ENCODE peak calls at places on chromosomes 4 and X, in eight cellular contexts. V is stomach, Q is heart left ventricle, L is adrenal gland, K is K562, R is ovary, X is H54, O is tibial nerve. C is an unnamed sample.

GRCh38 chr4:123170843-123171242 is 225.8 kb upstream of the SPRY1 start:
- DNase-seq in L (no peak), Q (no peak), K (no peak), R (no peak), O (no peak), V (no peak), X (no peak), C (no peak)

GRCh38 chrX:44514272-44514671 is 28.4 kb downstream of the FUNDC1 start:
- DNase-seq in R (no peak), O (no peak), K (peak; percentile 7), V (no peak), Q (no peak), L (no peak), X (no peak), C (no peak)

GRCh38 chrX:42519666-42520231 is 258.2 kb downstream of the PPP1R2C start:
- DNase-seq in Q (no peak), K (peak; percentile 1), R (no peak), O (no peak), L (peak; percentile 39), X (no peak), V (no peak), C (no peak)

GRCh38 chr4:80694178-80694577 is 336.3 kb upstream of the BMP3 start:
- DNase-seq in R (no peak), Q (no peak), O (no peak), L (no peak), X (peak; percentile 0), V (no peak), K (no peak), C (no peak)

GRCh38 chrX:119541188-119541587 is 24.0 kb downstream of the STEEP1 start:
- DNase-seq in K (no peak), L (no peak), R (no peak), O (no peak), Q (no peak), V (no peak), X (peak; percentile 48), C (no peak)

GRCh38 chr4:189305500-189305899 is 635.2 kb upstream of the FRG1 start:
- DNase-seq in V (no peak), X (no peak), L (no peak), Q (no peak), O (no peak), K (no peak), R (no peak), C (no peak)

GRCh38 chrX:142891046-142891445 is 134.7 kb upstream of the SPANXN4 start:
- DNase-seq in Q (no peak), V (no peak), X (no peak), O (no peak), K (no peak), L (no peak), R (no peak), C (no peak)

GRCh38 chr4:131499139-131499873 is 1649.8 kb upstream of the PCDH10 start:
- DNase-seq in R (no peak), O (no peak), Q (no peak), V (no peak), X (peak; percentile 1), L (no peak), K (peak; percentile 1), C (no peak)

GRCh38 chr4:16938641-16939040 is 40.2 kb upstream of the LDB2 start:
- DNase-seq in K (no peak), X (no peak), O (no peak), R (no peak), L (no peak), Q (no peak), V (no peak), C (no peak)

GRCh38 chrX:134075894-134076718 is 90.7 kb upstream of the GPC3 start:
- DNase-seq in V (no peak), O (no peak), K (no peak), Q (no peak), X (no peak), L (no peak), R (no peak), C (no peak)

GRCh38 chr4:173170210-173170778 is 1.7 kb downstream of the GALNT7 start:
- DNase-seq in Q (no peak), O (no peak), K (no peak), R (no peak), L (no peak), V (no peak), X (no peak), C (no peak)

GRCh38 chr4:170109586-170110289 is 20.0 kb upstream of the AADAT start:
- DNase-seq in X (no peak), O (no peak), K (no peak), V (no peak), R (no peak), Q (no peak), L (no peak), C (no peak)

GRCh38 chr4:2045518-2045951 is 13.6 kb upstream of the NAT8L start:
- DNase-seq in X (peak; percentile 87), Q (no peak), R (no peak), L (peak; percentile 78), V (no peak), K (no peak), O (no peak), C (no peak)

GRCh38 chr4:132859929-132860328 is 289.2 kb upstream of the PCDH10 start:
- DNase-seq in O (no peak), Q (no peak), V (no peak), R (no peak), X (no peak), L (no peak), K (no peak), C (no peak)

DNA sequence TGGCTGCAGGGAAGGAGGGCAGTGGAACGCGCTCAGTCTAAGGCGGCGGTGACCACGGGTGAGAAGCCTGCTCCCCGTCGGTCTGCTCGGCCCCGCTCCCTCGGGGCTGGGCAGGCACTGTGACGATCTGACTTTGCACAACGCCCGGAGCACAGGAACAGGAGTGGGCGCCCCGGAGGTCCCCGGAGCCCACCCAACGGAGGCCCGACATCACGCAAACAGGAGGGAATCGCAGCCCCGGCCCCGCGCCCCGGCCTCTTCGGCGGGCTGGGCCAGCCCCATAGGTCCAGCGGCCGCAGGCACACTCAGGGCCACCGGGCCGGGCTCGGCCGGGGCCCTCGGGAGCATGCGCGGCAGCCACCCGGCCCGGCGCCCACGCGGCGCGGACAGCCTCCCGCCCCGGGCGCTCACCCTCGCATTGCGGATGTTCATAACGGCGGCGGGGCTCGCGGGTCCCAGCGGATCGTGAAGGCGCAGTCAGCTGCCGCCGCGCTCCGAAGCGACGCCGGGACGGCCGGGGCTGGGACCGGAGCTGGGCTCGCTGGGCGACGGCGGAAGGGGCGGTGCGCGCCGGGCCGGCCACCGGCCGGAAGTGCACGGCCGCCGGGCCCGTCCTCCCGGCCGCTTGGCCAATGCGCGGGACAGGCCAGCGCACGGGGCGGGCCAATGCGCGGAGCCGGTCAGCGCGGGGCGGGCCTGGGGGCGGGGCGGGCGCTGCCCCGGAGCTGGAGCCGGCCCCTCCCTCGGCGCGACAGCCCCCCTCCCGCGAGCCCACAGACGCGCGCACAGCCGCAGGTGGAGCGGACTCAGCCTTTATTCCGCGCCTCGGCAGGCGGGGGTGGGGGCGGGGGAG is at the start of gene NAA10:
- DNase-seq in V (peak; percentile 80), X (peak; percentile 91), R (peak; percentile 86), O (peak; percentile 42), Q (peak; percentile 85), L (peak; percentile 70), K (peak; percentile 87), C (peak; percentile 86)
- TF ChIP-seq POLR2A in V (no peak), X (peak; percentile 64), R (no peak), O (peak; percentile 18), Q (peak; percentile 55), L (peak; percentile 25), K (no peak), C (peak; percentile 56)

DNA sequence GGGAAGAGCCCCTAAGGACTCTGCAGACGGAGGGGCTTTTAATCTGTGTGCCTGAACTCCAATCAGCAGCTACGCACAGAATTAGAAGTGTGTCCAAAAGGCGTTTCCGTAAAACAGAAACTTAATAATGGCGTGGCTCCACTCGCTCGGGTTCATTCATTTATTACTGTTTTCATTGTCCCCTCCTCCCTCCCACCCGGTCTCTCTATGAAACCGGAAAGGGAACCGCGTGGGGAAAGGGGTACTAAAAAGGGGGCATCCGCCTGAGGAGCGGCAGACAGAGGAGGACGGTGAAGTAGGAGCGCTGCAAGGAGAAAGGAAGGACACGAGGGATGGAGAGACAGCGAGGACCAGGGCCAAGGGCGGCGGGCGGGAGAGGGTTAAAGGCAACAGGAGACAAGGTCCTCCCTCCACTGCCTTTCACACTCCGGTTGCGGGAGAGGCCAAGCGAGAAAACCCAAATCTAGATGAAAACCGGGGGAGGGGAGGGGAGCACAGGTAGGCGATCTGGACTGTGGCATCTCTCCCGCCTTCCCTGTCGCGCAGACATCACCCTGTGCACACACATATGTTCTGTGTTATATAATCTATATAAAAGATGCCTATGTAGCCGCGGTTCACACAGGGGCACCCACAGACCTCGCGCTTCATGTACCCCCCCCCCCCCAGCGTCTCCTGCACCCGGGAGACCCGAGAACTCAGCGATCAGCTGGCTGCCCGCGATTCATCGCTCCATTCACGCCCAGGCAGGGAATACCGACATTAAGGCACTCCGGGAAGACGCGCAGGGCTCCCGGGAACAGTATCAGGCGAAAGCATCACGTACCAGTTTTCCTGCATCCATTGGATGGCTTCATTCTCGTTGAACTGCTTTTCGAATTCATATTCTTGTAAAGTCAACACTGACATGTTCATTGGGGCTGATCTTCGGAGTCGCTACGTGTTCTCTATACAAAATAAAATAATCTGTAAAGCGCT is 705 bp downstream of the ELOVL6 start:
- DNase-seq in K (peak; percentile 66), O (no peak), L (peak; percentile 48), R (peak; percentile 62), X (peak; percentile 15), V (no peak), Q (peak; percentile 64), C (peak; percentile 71)
- TF ChIP-seq POLR2A in K (peak; percentile 45), O (no peak), L (no peak), R (no peak), X (no peak), V (no peak), Q (no peak), C (no peak)

GRCh38 chrX:129982300-129983246 is at the start of gene BCORL1:
- DNase-seq in O (peak; percentile 82), V (peak; percentile 90), X (peak; percentile 95), K (peak; percentile 95), R (peak; percentile 91), Q (peak; percentile 93), L (peak; percentile 93), C (peak; percentile 88)
- TF ChIP-seq POLR2A in O (peak; percentile 75), V (no peak), X (peak; percentile 95), K (peak; percentile 95), R (peak; percentile 78), Q (peak; percentile 71), L (peak; percentile 80), C (peak; percentile 69)

GRCh38 chr4:127880764-127881564 is at the start of gene PLK4:
- DNase-seq in Q (peak; percentile 98), X (peak; percentile 73), K (peak; percentile 98), O (peak; percentile 83), L (peak; percentile 97), V (peak; percentile 95), R (peak; percentile 96), C (peak; percentile 98)

GRCh38 chr4:127875791-127876190 is 4.9 kb upstream of the PLK4 start:
- DNase-seq in X (no peak), R (no peak), Q (no peak), L (no peak), O (no peak), V (no peak), K (no peak), C (no peak)

GRCh38 chr4:127881565-127881869 is 824 bp downstream of the PLK4 start:
- DNase-seq in V (no peak), X (no peak), K (no peak), Q (no peak), R (no peak), L (no peak), O (no peak), C (no peak)
- TF ChIP-seq POLR2A in V (no peak), X (no peak), K (no peak), Q (no peak), R (no peak), L (no peak), O (no peak), C (no peak)